ENCODE peak calls at places on chromosome 11, in ten cellular contexts. H is SW480; J is brain microvascular endothelial cell; G is hippocampal formation; Y is HS-5; L is fibroblast of the aortic adventitia; R is endothelial cell; B is activated T-cell treated with anti-CD3 and anti-CD28 coated beads, Interleukin-2, amount 50 U/mL, for 24 hours; Z is activated CD4-positive, alpha-beta T cell treated with anti-CD3 and anti-CD28 coated beads for 36 hours; D is EL. Q is an unnamed sample.

GRCh38 chr11:460331-461199 is 10.5 kb downstream of the PTDSS2 start:
- DNase-seq in D (no peak), R (no peak), J (no peak), B (no peak), H (peak), G (no peak), L (peak), Y (no peak), Z (no peak), Q (no peak)

GRCh38 chr11:1487851-1488574 is 1.4 kb upstream of the MOB2 start:
- DNase-seq in R (no peak), D (no peak), H (no peak), B (no peak), Z (no peak), G (no peak), L (no peak), J (no peak), Y (no peak), Q (no peak)

GRCh38 chr11:93389737-93390136 is 59.2 kb downstream of the DEUP1 start:
- DNase-seq in L (no peak), J (no peak), D (no peak), B (no peak), G (no peak), Y (no peak), R (no peak), H (no peak), Z (no peak), Q (no peak)

GRCh38 chr11:69277074-69277809 is 16.7 kb upstream of the MYEOV start:
- DNase-seq in G (no peak), Z (no peak), J (no peak), D (no peak), B (no peak), R (no peak), L (no peak), Y (no peak), H (no peak), Q (no peak)

GRCh38 chr11:110059706-110060430 is 33.3 kb upstream of the ZC3H12C start:
- DNase-seq in H (no peak), L (peak), R (no peak), Y (peak), D (peak), B (no peak), J (no peak), Z (peak), G (no peak), Q (no peak)

GRCh38 chr11:72224587-72225410 is at the start of gene INPPL1:
- DNase-seq in H (peak), R (peak), L (no peak), B (peak), G (peak), Y (no peak), D (peak), J (no peak), Z (peak), Q (no peak)

GRCh38 chr11:7605544-7605943 is 67.8 kb downstream of the CYB5R2 start:
- DNase-seq in L (peak), H (peak), Y (peak), Z (no peak), G (no peak), J (peak), D (peak), B (no peak), R (no peak), Q (no peak)

GRCh38 chr11:133072366-133072765 is 459.9 kb downstream of the OPCML start:
- DNase-seq in Y (no peak), L (no peak), G (no peak), H (no peak), B (no peak), Z (no peak), R (no peak), J (no peak), D (no peak), Q (no peak)

GRCh38 chr11:62905927-62906531 is 15.1 kb downstream of the CHRM1 start:
- DNase-seq in L (peak), Z (peak), J (peak), B (peak), R (peak), H (peak), G (peak), D (peak), Y (peak), Q (no peak)

GRCh38 chr11:114180301-114181055 is 115.7 kb upstream of the NNMT start:
- DNase-seq in Y (no peak), G (peak), J (no peak), D (no peak), H (peak), R (peak), B (no peak), Z (peak), L (peak), Q (no peak)

GRCh38 chr11:42972741-42973140 is 339.1 kb upstream of the API5 start:
- DNase-seq in L (no peak), J (no peak), Z (no peak), B (no peak), Y (no peak), D (no peak), H (no peak), R (no peak), G (no peak), Q (no peak)

GRCh38 chr11:130322126-130322525 is 7.4 kb upstream of the ZBTB44 start:
- DNase-seq in D (no peak), L (no peak), J (no peak), Y (no peak), Z (no peak), H (no peak), G (no peak), R (no peak), B (no peak), Q (no peak)

GRCh38 chr11:119316729-119317591 is at the start of gene MCAM:
- DNase-seq in G (no peak), H (peak), Y (no peak), B (no peak), R (peak), L (peak), J (no peak), D (peak), Z (peak), Q (no peak)

GRCh38 chr11:2887526-2888195 is 2.1 kb upstream of the CDKN1C start:
- DNase-seq in B (no peak), Y (no peak), L (no peak), Z (no peak), R (no peak), H (no peak), G (no peak), D (no peak), J (no peak), Q (no peak)

GRCh38 chr11:130693543-130693942 is 222.7 kb downstream of the SNX19 start:
- DNase-seq in J (no peak), L (no peak), R (no peak), D (no peak), Y (no peak), H (no peak), G (no peak), Z (no peak), B (no peak), Q (no peak)

GRCh38 chr11:71116435-71117040 is 135.8 kb downstream of the SHANK2 start:
- DNase-seq in B (no peak), Y (no peak), H (no peak), Z (no peak), R (no peak), J (no peak), D (no peak), G (no peak), L (no peak), Q (no peak)

GRCh38 chr11:106950067-106950491 is 68.2 kb downstream of the GUCY1A2 start:
- DNase-seq in L (no peak), J (no peak), H (peak), B (no peak), R (no peak), G (no peak), Y (no peak), D (no peak), Z (no peak), Q (peak)